ENCODE peak calls at places on chromosomes 13 and 19, in seven cellular contexts. X, L, I, U, A, B and M are unnamed samples.

GRCh38 chr19:10289167-10289835 is 451 bp upstream of the ICAM5 start:
- DNase-seq in X (no peak), B (peak; percentile 59), U (peak; percentile 73), A (no peak), I (no peak), L (no peak), M (peak; percentile 61)

GRCh38 chr13:33110713-33111413 is 94.6 kb downstream of the KL start:
- DNase-seq in B (peak; percentile 37), U (no peak), I (no peak), X (no peak), A (peak; percentile 67), L (peak; percentile 65), M (no peak)

GRCh38 chr13:72437458-72437857 is 290.0 kb downstream of the MZT1 start:
- DNase-seq in B (no peak), I (peak; percentile 64), X (no peak), L (no peak), A (no peak), U (no peak), M (no peak)

GRCh38 chr19:46717716-46718143 is 816 bp upstream of the PRKD2 start:
- DNase-seq in I (no peak), A (no peak), X (no peak), B (no peak), U (no peak), L (no peak), M (no peak)

GRCh38 chr19:32269831-32270230 is 75.6 kb upstream of the ZNF507 start:
- DNase-seq in B (no peak), I (no peak), U (no peak), X (no peak), A (no peak), L (no peak), M (no peak)

GRCh38 chr13:72290962-72291681 is 424.1 kb upstream of the DACH1 start:
- DNase-seq in L (no peak), B (no peak), U (no peak), I (peak; percentile 83), A (no peak), X (no peak), M (no peak)

GRCh38 chr19:44544031-44544430 is 14.6 kb upstream of the CEACAM20 start:
- DNase-seq in L (no peak), X (no peak), U (no peak), I (no peak), A (no peak), B (no peak), M (no peak)

GRCh38 chr13:30045916-30046704 is 195.7 kb upstream of the UBL3 start:
- DNase-seq in X (no peak), L (no peak), U (no peak), B (no peak), A (no peak), I (peak; percentile 64), M (no peak)

GRCh38 chr13:59880468-59880867 is 283.3 kb downstream of the DIAPH3 start:
- DNase-seq in L (no peak), X (no peak), B (no peak), A (no peak), U (no peak), I (peak; percentile 27), M (no peak)

GRCh38 chr13:50842711-50843255 is 709 bp downstream of the DLEU7 start:
- DNase-seq in U (peak; percentile 4), L (no peak), I (no peak), X (no peak), A (no peak), B (no peak), M (no peak)

GRCh38 chr13:50474094-50474654 is 369.3 kb downstream of the DLEU7 start:
- DNase-seq in L (no peak), B (no peak), X (no peak), U (no peak), A (no peak), I (no peak), M (no peak)

GRCh38 chr13:42617262-42617661 is 43.3 kb downstream of the TNFSF11 start:
- DNase-seq in A (no peak), L (no peak), U (peak; percentile 32), I (no peak), X (no peak), B (no peak), M (no peak)

GRCh38 chr13:68676513-68677115 is 1431.0 kb upstream of the ATXN8OS start:
- DNase-seq in I (no peak), L (no peak), A (no peak), B (no peak), X (no peak), U (no peak), M (no peak)

GRCh38 chr13:98445340-98446233 is 131.3 kb downstream of the STK24 start:
- DNase-seq in I (peak; percentile 50), A (peak; percentile 69), U (peak; percentile 85), L (peak; percentile 72), X (peak; percentile 76), B (peak; percentile 85), M (peak; percentile 77)

GRCh38 chr13:75495938-75496337 is 14.0 kb upstream of the TBC1D4 start:
- DNase-seq in A (no peak), L (no peak), X (no peak), U (no peak), B (no peak), I (no peak), M (no peak)

GRCh38 chr13:110397445-110397844 is 90.4 kb downstream of the COL4A2 start:
- DNase-seq in U (no peak), I (peak; percentile 67), X (peak; percentile 69), A (peak; percentile 48), B (no peak), L (no peak), M (no peak)

GRCh38 chr19:40750285-40751064 is at the start of gene ACTMAP:
- DNase-seq in I (peak; percentile 100), A (peak; percentile 100), U (peak; percentile 100), L (peak; percentile 99), X (peak; percentile 100), B (peak; percentile 99), M (peak; percentile 100)

GRCh38 chr13:110887955-110888333 is 26.9 kb downstream of the ANKRD10 start:
- DNase-seq in B (no peak), L (no peak), U (peak; percentile 37), X (no peak), A (no peak), I (no peak), M (no peak)

GRCh38 chr19:46998445-46999142 is 21.0 kb upstream of the NPAS1 start:
- DNase-seq in A (no peak), U (no peak), I (no peak), B (no peak), L (no peak), X (no peak), M (no peak)

GRCh38 chr13:73828811-73829210 is 305.4 kb downstream of the KLF12 start:
- DNase-seq in B (no peak), A (no peak), X (no peak), L (no peak), I (no peak), U (no peak), M (no peak)

GRCh38 chr19:30086916-30087315 is 144.9 kb downstream of the URI1 start:
- DNase-seq in I (no peak), L (no peak), A (no peak), B (no peak), U (no peak), X (no peak), M (no peak)

GRCh38 chr13:69168436-69168835 is 939.2 kb upstream of the ATXN8OS start:
- DNase-seq in X (no peak), U (no peak), A (no peak), L (no peak), I (no peak), B (no peak), M (peak; percentile 14)

GRCh38 chr13:97353927-97354326 is 80.0 kb upstream of the RAP2A start:
- DNase-seq in I (peak; percentile 59), B (no peak), A (no peak), X (no peak), L (no peak), U (no peak), M (no peak)

DNA sequence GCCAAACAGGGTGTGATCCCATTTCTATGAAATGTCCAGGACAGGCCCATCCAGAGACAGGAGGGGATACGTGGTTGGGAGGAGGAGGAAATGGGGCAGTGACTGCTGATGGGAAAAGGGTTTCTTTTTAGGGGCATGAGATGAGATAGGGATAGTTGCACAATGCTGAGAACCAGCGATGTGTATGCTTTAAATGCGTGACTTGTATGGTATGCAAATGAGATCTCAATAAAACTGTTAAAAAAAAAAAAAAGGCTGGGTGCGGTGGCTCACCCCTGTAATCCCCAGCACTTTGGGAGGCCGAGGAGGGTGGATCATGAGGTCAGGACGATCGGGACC is 9.8 kb upstream of the TICAM1 start:
- DNase-seq in A (no peak), B (no peak), I (no peak), U (no peak), L (no peak), X (no peak), M (no peak)
- H3K36me3 ChIP-seq in A (peaks cover 27% of the 10 kb centered on the region), B (no peaks in the 10 kb centered on the region), I (peaks cover 32% of the 10 kb centered on the region), U (no peaks in the 10 kb centered on the region), L (peaks cover 56% of the 10 kb centered on the region), X (no peaks in the 10 kb centered on the region), M (peaks cover 3% of the 10 kb centered on the region)

GRCh38 chr19:12606796-12607195 is 3.8 kb downstream of the ZNF490 start:
- DNase-seq in L (no peak), X (no peak), U (no peak), A (no peak), B (no peak), I (peak; percentile 31), M (no peak)

GRCh38 chr19:12611361-12611699 is 610 bp downstream of the ZNF791 start:
- DNase-seq in U (peak; percentile 82), B (peak; percentile 81), L (peak; percentile 66), I (peak; percentile 65), X (peak; percentile 72), A (peak; percentile 77), M (peak; percentile 74)

DNA sequence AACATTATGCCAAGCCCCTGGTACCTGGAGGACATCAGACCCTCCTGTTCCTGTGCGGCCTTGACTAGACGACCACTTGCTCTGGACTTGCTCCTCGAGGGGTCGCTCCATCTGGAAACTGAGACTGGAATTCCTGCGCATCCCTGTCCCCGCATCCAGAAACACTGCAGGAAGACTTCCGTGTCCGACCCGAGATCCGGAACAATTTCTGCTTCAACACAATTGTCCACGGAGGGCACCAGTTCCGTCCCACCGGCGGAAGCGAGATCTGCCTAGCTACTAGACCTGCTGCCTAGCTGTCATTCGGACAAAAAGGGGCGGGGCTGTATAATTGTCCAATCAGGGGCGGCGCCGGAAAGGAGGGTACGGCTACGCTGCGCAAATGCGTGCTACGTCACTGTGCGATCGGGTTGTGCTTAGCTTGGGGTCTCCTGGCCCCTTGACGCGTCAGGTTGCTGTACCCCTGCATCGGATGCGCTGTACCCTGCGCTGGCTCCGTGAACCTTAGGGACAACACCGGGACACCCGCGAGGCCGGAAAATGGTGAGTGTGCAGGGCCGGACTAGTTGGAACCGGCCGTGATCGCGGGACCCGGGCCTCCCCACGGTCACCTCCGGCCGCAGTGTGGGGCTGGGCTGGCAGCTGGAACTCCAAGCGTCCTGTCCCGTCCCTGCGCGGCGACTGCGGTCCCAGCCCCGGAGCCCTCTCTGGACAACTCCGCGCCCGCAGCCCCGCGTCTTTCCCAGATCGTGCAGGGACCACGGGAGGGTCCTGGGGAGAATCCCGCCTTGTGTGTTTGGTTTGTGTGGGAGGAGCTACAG is at the start of the genes ZNF490 and ZNF791:
- DNase-seq in I (peak; percentile 95), B (peak; percentile 96), X (peak; percentile 99), L (peak; percentile 98), A (peak; percentile 100), U (peak; percentile 99), M (peak; percentile 96)
- TF ChIP-seq CTCF in I (no peak), B (peak; percentile 19), X (peak; percentile 19), L (no peak), A (no peak), U (peak; percentile 51), M (no peak)

GRCh38 chr13:100022798-100023197 is 41.2 kb downstream of the ZIC2 start:
- DNase-seq in B (no peak), U (no peak), I (peak; percentile 84), L (no peak), A (no peak), X (no peak), M (no peak)
- H3K36me3 ChIP-seq in B (no peaks in the 10 kb centered on the region), U (no peaks in the 10 kb centered on the region), I (no peaks in the 10 kb centered on the region), L (no peaks in the 10 kb centered on the region), A (no peaks in the 10 kb centered on the region), X (no peaks in the 10 kb centered on the region), M (no peaks in the 10 kb centered on the region)

GRCh38 chr19:35055715-35056179 is 14.2 kb downstream of the HPN start:
- DNase-seq in L (no peak), I (no peak), B (no peak), U (peak; percentile 59), X (no peak), A (no peak), M (peak; percentile 65)
- TF ChIP-seq CTCF in L (no peak), I (peak; percentile 31), B (no peak), U (peak; percentile 61), X (no peak), A (no peak), M (peak; percentile 87)